ENCODE peak calls at places on chromosomes 12 and 14, in ten cellular contexts. One of them, this sample, is unnamed. For H3K4me1, the result is how much of the 10 kb centered on the place peaks cover.

GRCh38 chr12:88897723-88898122 is 317.5 kb upstream of the KITLG start:
- DNase-seq in stomach: no peak
- DNase-seq in sigmoid colon: no peak
- DNase-seq in GM12878: no peak
- DNase-seq in heart left ventricle: peak
- DNase-seq in fibroblast of lung: peak
- DNase-seq in left ventricle myocardium inferior: no peak
- DNase-seq in tibial artery: no peak
- DNase-seq in kidney: no peak
- DNase-seq in A549: no peak
- DNase-seq in this sample: no peak

GRCh38 chr12:10189653-10190052 is 10.8 kb downstream of the TMEM52B start:
- DNase-seq in kidney: no peak
- DNase-seq in stomach: no peak
- DNase-seq in heart left ventricle: no peak
- DNase-seq in fibroblast of lung: peak
- DNase-seq in tibial artery: no peak
- DNase-seq in A549: no peak
- DNase-seq in left ventricle myocardium inferior: peak
- DNase-seq in sigmoid colon: peak
- DNase-seq in GM12878: no peak
- DNase-seq in this sample: no peak

GRCh38 chr12:112163471-112164325 is 38.3 kb downstream of the TRAFD1 start:
- DNase-seq in heart left ventricle: no peak
- DNase-seq in GM12878: no peak
- DNase-seq in left ventricle myocardium inferior: no peak
- DNase-seq in fibroblast of lung: no peak
- DNase-seq in A549: no peak
- DNase-seq in stomach: no peak
- DNase-seq in sigmoid colon: peak
- DNase-seq in tibial artery: no peak
- DNase-seq in kidney: no peak
- DNase-seq in this sample: no peak

GRCh38 chr12:108806921-108807320 is 50.5 kb downstream of the SSH1 start:
- DNase-seq in stomach: no peak
- DNase-seq in A549: no peak
- DNase-seq in sigmoid colon: no peak
- DNase-seq in GM12878: no peak
- DNase-seq in left ventricle myocardium inferior: no peak
- DNase-seq in kidney: no peak
- DNase-seq in fibroblast of lung: no peak
- DNase-seq in tibial artery: no peak
- DNase-seq in heart left ventricle: no peak
- DNase-seq in this sample: no peak

GRCh38 chr14:49961270-49962222 is 68.7 kb downstream of the ARF6 start:
- DNase-seq in GM12878: no peak
- DNase-seq in fibroblast of lung: peak
- DNase-seq in heart left ventricle: no peak
- DNase-seq in A549: no peak
- DNase-seq in sigmoid colon: no peak
- DNase-seq in kidney: no peak
- DNase-seq in stomach: no peak
- DNase-seq in left ventricle myocardium inferior: no peak
- DNase-seq in tibial artery: no peak
- DNase-seq in this sample: no peak

GRCh38 chr12:15538881-15539280 is 216.6 kb downstream of the PTPRO start:
- DNase-seq in heart left ventricle: no peak
- DNase-seq in kidney: no peak
- DNase-seq in left ventricle myocardium inferior: no peak
- DNase-seq in fibroblast of lung: no peak
- DNase-seq in sigmoid colon: no peak
- DNase-seq in A549: no peak
- DNase-seq in GM12878: no peak
- DNase-seq in tibial artery: no peak
- DNase-seq in stomach: no peak
- DNase-seq in this sample: no peak

GRCh38 chr14:81051547-81051946 is 96.1 kb downstream of the TSHR start:
- DNase-seq in fibroblast of lung: no peak
- DNase-seq in stomach: no peak
- DNase-seq in tibial artery: no peak
- DNase-seq in left ventricle myocardium inferior: no peak
- DNase-seq in A549: no peak
- DNase-seq in GM12878: no peak
- DNase-seq in kidney: no peak
- DNase-seq in heart left ventricle: no peak
- DNase-seq in sigmoid colon: no peak
- DNase-seq in this sample: no peak

GRCh38 chr12:12487490-12487889 is 75.2 kb downstream of the DUSP16 start:
- DNase-seq in heart left ventricle: no peak
- DNase-seq in GM12878: no peak
- DNase-seq in fibroblast of lung: no peak
- DNase-seq in left ventricle myocardium inferior: no peak
- DNase-seq in stomach: no peak
- DNase-seq in tibial artery: no peak
- DNase-seq in sigmoid colon: no peak
- DNase-seq in kidney: no peak
- DNase-seq in A549: no peak
- DNase-seq in this sample: no peak

GRCh38 chr14:35197015-35197414 is 74.7 kb downstream of the PRORP start:
- DNase-seq in A549: peak
- DNase-seq in kidney: no peak
- DNase-seq in left ventricle myocardium inferior: no peak
- DNase-seq in fibroblast of lung: peak
- DNase-seq in GM12878: no peak
- DNase-seq in tibial artery: no peak
- DNase-seq in heart left ventricle: no peak
- DNase-seq in stomach: no peak
- DNase-seq in sigmoid colon: no peak
- DNase-seq in this sample: no peak

GRCh38 chr14:69287096-69287991 is 27.4 kb downstream of the GALNT16 start:
- DNase-seq in A549: peak
- DNase-seq in GM12878: no peak
- DNase-seq in fibroblast of lung: peak
- DNase-seq in stomach: no peak
- DNase-seq in kidney: no peak
- DNase-seq in left ventricle myocardium inferior: no peak
- DNase-seq in heart left ventricle: no peak
- DNase-seq in tibial artery: no peak
- DNase-seq in sigmoid colon: no peak
- DNase-seq in this sample: no peak

GRCh38 chr12:49347307-49348237 is 884 bp downstream of the DNAJC22 start:
- DNase-seq in tibial artery: no peak
- DNase-seq in fibroblast of lung: peak
- DNase-seq in A549: peak
- DNase-seq in sigmoid colon: peak
- DNase-seq in kidney: peak
- DNase-seq in left ventricle myocardium inferior: peak
- DNase-seq in heart left ventricle: peak
- DNase-seq in GM12878: no peak
- DNase-seq in stomach: peak
- DNase-seq in this sample: peak
- H3K4me1 ChIP-seq in tibial artery: under half
- H3K4me1 ChIP-seq in fibroblast of lung: under half
- H3K4me1 ChIP-seq in A549: under half
- H3K4me1 ChIP-seq in sigmoid colon: under half
- H3K4me1 ChIP-seq in kidney: under half
- H3K4me1 ChIP-seq in left ventricle myocardium inferior: half or more
- H3K4me1 ChIP-seq in heart left ventricle: half or more
- H3K4me1 ChIP-seq in GM12878: under half
- H3K4me1 ChIP-seq in stomach: half or more
- H3K4me1 ChIP-seq in this sample: under half

GRCh38 chr12:121030576-121031212 is 8.4 kb downstream of the OASL start:
- DNase-seq in tibial artery: no peak
- DNase-seq in stomach: no peak
- DNase-seq in kidney: no peak
- DNase-seq in left ventricle myocardium inferior: no peak
- DNase-seq in sigmoid colon: no peak
- DNase-seq in A549: no peak
- DNase-seq in heart left ventricle: no peak
- DNase-seq in GM12878: no peak
- DNase-seq in fibroblast of lung: no peak
- DNase-seq in this sample: no peak

GRCh38 chr12:121036810-121037326 is 2.2 kb downstream of the OASL start:
- DNase-seq in fibroblast of lung: peak
- DNase-seq in stomach: no peak
- DNase-seq in GM12878: no peak
- DNase-seq in sigmoid colon: no peak
- DNase-seq in kidney: no peak
- DNase-seq in left ventricle myocardium inferior: no peak
- DNase-seq in tibial artery: no peak
- DNase-seq in A549: no peak
- DNase-seq in heart left ventricle: no peak
- DNase-seq in this sample: no peak

GRCh38 chr12:121038861-121039654 is at the start of gene OASL:
- DNase-seq in kidney: no peak
- DNase-seq in GM12878: peak
- DNase-seq in fibroblast of lung: peak
- DNase-seq in A549: no peak
- DNase-seq in sigmoid colon: no peak
- DNase-seq in tibial artery: peak
- DNase-seq in stomach: peak
- DNase-seq in heart left ventricle: peak
- DNase-seq in left ventricle myocardium inferior: no peak
- DNase-seq in this sample: peak

GRCh38 chr12:121034906-121035305 is 4.1 kb downstream of the OASL start:
- DNase-seq in sigmoid colon: no peak
- DNase-seq in tibial artery: no peak
- DNase-seq in fibroblast of lung: no peak
- DNase-seq in left ventricle myocardium inferior: no peak
- DNase-seq in stomach: no peak
- DNase-seq in heart left ventricle: no peak
- DNase-seq in GM12878: no peak
- DNase-seq in kidney: no peak
- DNase-seq in A549: no peak
- DNase-seq in this sample: no peak

DNA sequence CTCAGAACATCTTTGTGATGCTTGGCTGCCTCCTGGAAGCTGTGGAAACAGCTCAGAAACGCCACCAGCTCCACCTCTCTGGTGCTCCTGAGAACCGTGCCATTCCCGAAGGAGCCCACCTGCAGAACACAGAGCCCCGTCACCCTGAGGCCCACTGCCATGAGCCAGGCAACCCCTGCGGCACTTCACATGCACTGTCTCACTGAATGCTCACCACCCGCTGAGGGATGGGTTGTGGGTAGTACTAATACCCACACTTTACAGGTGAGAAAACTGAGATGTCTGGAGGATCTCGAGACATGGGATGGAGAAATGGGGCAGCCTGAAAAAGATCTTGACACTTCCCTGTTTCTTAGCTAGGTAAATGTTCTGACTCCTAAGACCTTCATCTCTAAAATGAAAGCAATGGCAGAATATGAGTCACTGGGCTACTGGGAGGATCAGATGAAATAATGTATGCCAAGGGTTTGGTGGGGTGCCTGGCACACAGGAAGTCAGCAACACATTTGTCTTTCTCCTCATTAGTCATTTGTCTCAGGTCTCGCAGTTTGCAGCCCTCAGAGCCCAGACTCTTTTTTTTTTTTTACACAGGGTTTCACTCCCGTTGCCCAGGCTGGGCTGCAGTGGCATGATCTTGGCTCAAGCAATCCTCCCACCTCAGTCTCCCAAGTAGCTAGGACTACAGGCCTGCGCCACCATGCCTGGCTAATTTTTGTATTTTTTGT is 5.3 kb downstream of the OASL start:
- DNase-seq in kidney: no peak
- DNase-seq in heart left ventricle: no peak
- DNase-seq in fibroblast of lung: peak
- DNase-seq in left ventricle myocardium inferior: no peak
- DNase-seq in stomach: peak
- DNase-seq in tibial artery: no peak
- DNase-seq in A549: peak
- DNase-seq in GM12878: peak
- DNase-seq in sigmoid colon: no peak
- DNase-seq in this sample: peak
- H3K27ac ChIP-seq in kidney: no peak
- H3K27ac ChIP-seq in heart left ventricle: no peak
- H3K27ac ChIP-seq in fibroblast of lung: no peak
- H3K27ac ChIP-seq in left ventricle myocardium inferior: no peak
- H3K27ac ChIP-seq in stomach: peak
- H3K27ac ChIP-seq in tibial artery: no peak
- H3K27ac ChIP-seq in A549: peak
- H3K27ac ChIP-seq in GM12878: no peak
- H3K27ac ChIP-seq in sigmoid colon: no peak
- H3K27ac ChIP-seq in this sample: peak

GRCh38 chr14:64971452-64971889 is 665 bp downstream of the RAB15 start:
- DNase-seq in fibroblast of lung: no peak
- DNase-seq in kidney: no peak
- DNase-seq in stomach: no peak
- DNase-seq in sigmoid colon: no peak
- DNase-seq in GM12878: no peak
- DNase-seq in tibial artery: no peak
- DNase-seq in A549: no peak
- DNase-seq in left ventricle myocardium inferior: no peak
- DNase-seq in heart left ventricle: no peak
- DNase-seq in this sample: no peak
- H3K4me1 ChIP-seq in fibroblast of lung: under half
- H3K4me1 ChIP-seq in kidney: under half
- H3K4me1 ChIP-seq in stomach: under half
- H3K4me1 ChIP-seq in sigmoid colon: under half
- H3K4me1 ChIP-seq in GM12878: under half
- H3K4me1 ChIP-seq in tibial artery: under half
- H3K4me1 ChIP-seq in A549: under half
- H3K4me1 ChIP-seq in left ventricle myocardium inferior: under half
- H3K4me1 ChIP-seq in heart left ventricle: under half
- H3K4me1 ChIP-seq in this sample: under half

GRCh38 chr14:50978521-50978871 is 34.2 kb upstream of the PYGL start:
- DNase-seq in A549: no peak
- DNase-seq in fibroblast of lung: no peak
- DNase-seq in tibial artery: no peak
- DNase-seq in stomach: no peak
- DNase-seq in heart left ventricle: no peak
- DNase-seq in GM12878: no peak
- DNase-seq in kidney: no peak
- DNase-seq in left ventricle myocardium inferior: no peak
- DNase-seq in sigmoid colon: no peak
- DNase-seq in this sample: no peak

GRCh38 chr14:50971122-50971781 is 27.0 kb upstream of the PYGL start:
- DNase-seq in tibial artery: no peak
- DNase-seq in heart left ventricle: no peak
- DNase-seq in left ventricle myocardium inferior: no peak
- DNase-seq in kidney: no peak
- DNase-seq in A549: no peak
- DNase-seq in fibroblast of lung: no peak
- DNase-seq in stomach: no peak
- DNase-seq in GM12878: no peak
- DNase-seq in sigmoid colon: no peak
- DNase-seq in this sample: no peak

GRCh38 chr14:50977863-50978520 is 33.7 kb upstream of the PYGL start:
- DNase-seq in stomach: no peak
- DNase-seq in fibroblast of lung: no peak
- DNase-seq in left ventricle myocardium inferior: no peak
- DNase-seq in sigmoid colon: no peak
- DNase-seq in A549: no peak
- DNase-seq in GM12878: peak
- DNase-seq in tibial artery: no peak
- DNase-seq in heart left ventricle: no peak
- DNase-seq in kidney: no peak
- DNase-seq in this sample: no peak

GRCh38 chr14:50972734-50973133 is 28.5 kb upstream of the PYGL start:
- DNase-seq in heart left ventricle: no peak
- DNase-seq in kidney: no peak
- DNase-seq in fibroblast of lung: no peak
- DNase-seq in left ventricle myocardium inferior: no peak
- DNase-seq in GM12878: no peak
- DNase-seq in sigmoid colon: no peak
- DNase-seq in tibial artery: no peak
- DNase-seq in A549: no peak
- DNase-seq in stomach: no peak
- DNase-seq in this sample: no peak

GRCh38 chr14:50974118-50974517 is 29.8 kb upstream of the PYGL start:
- DNase-seq in tibial artery: no peak
- DNase-seq in left ventricle myocardium inferior: no peak
- DNase-seq in kidney: no peak
- DNase-seq in GM12878: no peak
- DNase-seq in sigmoid colon: no peak
- DNase-seq in fibroblast of lung: no peak
- DNase-seq in heart left ventricle: no peak
- DNase-seq in A549: no peak
- DNase-seq in stomach: no peak
- DNase-seq in this sample: no peak
- H3K27ac ChIP-seq in tibial artery: no peak
- H3K27ac ChIP-seq in left ventricle myocardium inferior: no peak
- H3K27ac ChIP-seq in kidney: no peak
- H3K27ac ChIP-seq in GM12878: no peak
- H3K27ac ChIP-seq in sigmoid colon: no peak
- H3K27ac ChIP-seq in fibroblast of lung: no peak
- H3K27ac ChIP-seq in heart left ventricle: no peak
- H3K27ac ChIP-seq in A549: no peak
- H3K27ac ChIP-seq in stomach: no peak
- H3K27ac ChIP-seq in this sample: no peak